ENCODE peak calls at places on chromosomes 7 and 10, in four cellular contexts. One of them, this sample, is unnamed. For H3K4me1, the result is how much of the 10 kb centered on the place peaks cover.

GRCh38 chr7:131543298-131543697 is 13.1 kb downstream of the PODXL start:
- DNase-seq in A673: no peak
- DNase-seq in transverse colon: no peak
- DNase-seq in adrenal gland: no peak
- DNase-seq in this sample: no peak

GRCh38 chr10:36141786-36142560 is 499.9 kb upstream of the FZD8 start:
- DNase-seq in A673: peak
- DNase-seq in transverse colon: no peak
- DNase-seq in adrenal gland: no peak
- DNase-seq in this sample: no peak

GRCh38 chr10:38054361-38054797 is 39.8 kb upstream of the ZNF37A start:
- DNase-seq in A673: no peak
- DNase-seq in transverse colon: no peak
- DNase-seq in adrenal gland: no peak
- DNase-seq in this sample: peak

GRCh38 chr10:59047180-59047579 is 129.3 kb upstream of the PHYHIPL start:
- DNase-seq in A673: no peak
- DNase-seq in transverse colon: no peak
- DNase-seq in adrenal gland: no peak
- DNase-seq in this sample: no peak

GRCh38 chr7:4837041-4837813 is 24.6 kb downstream of the PAPOLB start:
- DNase-seq in A673: no peak
- DNase-seq in transverse colon: no peak
- DNase-seq in adrenal gland: no peak
- DNase-seq in this sample: no peak

GRCh38 chr10:72353028-72353962 is 1.4 kb downstream of the DNAJB12 start:
- DNase-seq in A673: peak
- DNase-seq in transverse colon: no peak
- DNase-seq in adrenal gland: peak
- DNase-seq in this sample: peak

GRCh38 chr10:113030453-113030852 is 80.4 kb downstream of the TCF7L2 start:
- DNase-seq in A673: no peak
- DNase-seq in transverse colon: no peak
- DNase-seq in adrenal gland: no peak
- DNase-seq in this sample: no peak

GRCh38 chr7:92057375-92057774 is 76.9 kb downstream of the CYP51A1 start:
- DNase-seq in A673: no peak
- DNase-seq in transverse colon: peak
- DNase-seq in adrenal gland: peak
- DNase-seq in this sample: no peak

GRCh38 chr10:27783660-27784059 is 38.0 kb upstream of the MKX start:
- DNase-seq in A673: peak
- DNase-seq in transverse colon: no peak
- DNase-seq in adrenal gland: peak
- DNase-seq in this sample: peak
- TF ChIP-seq CTCF in A673: peak
- TF ChIP-seq CTCF in transverse colon: no peak
- TF ChIP-seq CTCF in adrenal gland: no peak
- TF ChIP-seq CTCF in this sample: no peak

DNA sequence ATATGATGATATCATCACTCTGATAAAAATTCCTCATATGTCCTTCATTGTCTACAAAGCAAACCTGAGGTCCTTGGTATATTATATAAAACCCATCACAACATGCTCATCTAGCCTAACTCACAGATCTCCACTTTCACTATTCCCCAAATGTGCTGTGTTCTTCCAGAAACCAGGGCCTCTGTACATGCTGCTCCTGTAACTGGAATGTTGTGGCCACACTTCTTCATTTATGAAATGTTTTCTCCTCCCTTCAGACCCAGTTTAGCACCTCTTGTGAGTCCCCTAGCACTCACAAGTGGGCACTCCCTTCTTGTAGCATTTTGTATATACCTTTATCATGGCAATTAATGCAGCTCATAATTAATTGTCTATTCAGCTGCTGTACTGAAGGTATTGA is 61.9 kb downstream of the AASS start:
- DNase-seq in A673: no peak
- DNase-seq in transverse colon: no peak
- DNase-seq in adrenal gland: no peak
- DNase-seq in this sample: no peak
- H3K4me1 ChIP-seq in A673: under half
- H3K4me1 ChIP-seq in transverse colon: under half
- H3K4me1 ChIP-seq in adrenal gland: under half
- H3K4me1 ChIP-seq in this sample: under half

GRCh38 chr10:29535012-29535777 is 99.6 kb downstream of the SVIL start:
- DNase-seq in A673: peak
- DNase-seq in transverse colon: peak
- DNase-seq in adrenal gland: peak
- DNase-seq in this sample: peak

GRCh38 chr10:29534590-29534989 is 100.2 kb downstream of the SVIL start:
- DNase-seq in A673: no peak
- DNase-seq in transverse colon: no peak
- DNase-seq in adrenal gland: no peak
- DNase-seq in this sample: peak

GRCh38 chr10:29533696-29534285 is 101.0 kb downstream of the SVIL start:
- DNase-seq in A673: no peak
- DNase-seq in transverse colon: no peak
- DNase-seq in adrenal gland: no peak
- DNase-seq in this sample: peak

GRCh38 chr10:29537799-29538198 is 97.0 kb downstream of the SVIL start:
- DNase-seq in A673: no peak
- DNase-seq in transverse colon: no peak
- DNase-seq in adrenal gland: no peak
- DNase-seq in this sample: no peak

GRCh38 chr10:29535778-29536459 is 98.9 kb downstream of the SVIL start:
- DNase-seq in A673: no peak
- DNase-seq in transverse colon: no peak
- DNase-seq in adrenal gland: no peak
- DNase-seq in this sample: no peak
- TF ChIP-seq CTCF in A673: peak
- TF ChIP-seq CTCF in transverse colon: no peak
- TF ChIP-seq CTCF in adrenal gland: no peak
- TF ChIP-seq CTCF in this sample: no peak

DNA sequence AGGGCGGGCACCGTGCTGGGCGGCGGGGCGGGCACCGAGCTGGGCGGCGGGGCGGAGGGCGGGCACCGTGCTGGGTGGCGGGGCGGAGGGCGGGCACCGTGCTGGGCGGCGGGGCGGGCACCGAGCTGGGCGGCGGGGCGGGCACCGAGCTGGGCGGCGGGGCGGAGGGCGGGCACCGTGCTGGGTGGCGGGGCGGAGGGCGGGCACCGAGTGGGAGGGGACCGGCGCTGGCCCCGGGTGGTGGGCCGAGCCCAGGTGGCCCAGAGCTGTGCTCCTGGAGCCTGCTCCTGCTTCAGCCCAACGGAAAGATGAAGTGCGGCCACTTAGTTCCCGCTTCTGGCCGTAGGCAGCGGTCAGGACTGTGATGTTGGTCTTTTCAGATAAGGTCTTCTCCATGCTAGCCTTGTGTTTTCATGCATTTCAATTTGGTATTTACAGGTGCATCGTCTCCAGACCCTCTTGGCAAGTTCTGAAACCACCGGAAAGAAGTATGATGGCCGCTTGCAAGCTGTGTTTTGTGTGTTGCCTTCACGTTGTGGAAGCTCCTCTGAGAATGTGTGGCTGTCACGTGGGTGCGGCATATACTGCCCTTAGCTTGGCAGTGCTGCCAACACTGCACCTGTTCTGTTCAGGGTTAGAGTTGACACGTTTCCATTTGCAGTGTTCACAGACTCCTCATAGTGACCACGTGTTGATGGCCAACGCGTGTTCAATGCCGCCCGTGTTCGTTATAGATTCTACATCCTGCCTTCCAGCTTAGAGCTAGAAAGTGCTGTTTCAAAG is 25.2 kb downstream of the IQCE start:
- DNase-seq in A673: no peak
- DNase-seq in transverse colon: no peak
- DNase-seq in adrenal gland: no peak
- DNase-seq in this sample: no peak
- H3K4me1 ChIP-seq in A673: under half
- H3K4me1 ChIP-seq in transverse colon: under half
- H3K4me1 ChIP-seq in adrenal gland: under half
- H3K4me1 ChIP-seq in this sample: under half

GRCh38 chr7:107661865-107662379 is 1.3 kb downstream of the SLC26A4 start:
- DNase-seq in A673: no peak
- DNase-seq in transverse colon: no peak
- DNase-seq in adrenal gland: no peak
- DNase-seq in this sample: no peak
- TF ChIP-seq CTCF in A673: no peak
- TF ChIP-seq CTCF in transverse colon: no peak
- TF ChIP-seq CTCF in adrenal gland: no peak
- TF ChIP-seq CTCF in this sample: no peak